ENCODE peak calls at places on chromosomes 16 and 17, in five cellular contexts. One of them, this sample, is unnamed.

GRCh38 chr17:28467456-28468025 is 5.9 kb upstream of the SLC13A2 start:
- DNase-seq in transverse colon: no peak
- DNase-seq in astrocyte of the spinal cord: peak; percentile 2
- DNase-seq in ovary: no peak
- DNase-seq in activated CD8-positive, alpha-beta T cell treated with anti-CD3 and anti-CD28 coated beads for 36 hours: no peak
- DNase-seq in this sample: no peak

GRCh38 chr16:48158296-48158695 is 2.5 kb upstream of the ABCC12 start:
- DNase-seq in transverse colon: no peak
- DNase-seq in astrocyte of the spinal cord: peak; percentile 80
- DNase-seq in ovary: no peak
- DNase-seq in activated CD8-positive, alpha-beta T cell treated with anti-CD3 and anti-CD28 coated beads for 36 hours: peak; percentile 73
- DNase-seq in this sample: no peak

GRCh38 chr17:10316986-10317834 is 55.6 kb downstream of the MYH13 start:
- DNase-seq in transverse colon: peak; percentile 77
- DNase-seq in astrocyte of the spinal cord: peak; percentile 3
- DNase-seq in ovary: no peak
- DNase-seq in activated CD8-positive, alpha-beta T cell treated with anti-CD3 and anti-CD28 coated beads for 36 hours: peak; percentile 74
- DNase-seq in this sample: peak; percentile 33

GRCh38 chr17:64223283-64223682 is 39.8 kb downstream of the TEX2 start:
- DNase-seq in transverse colon: no peak
- DNase-seq in astrocyte of the spinal cord: no peak
- DNase-seq in ovary: no peak
- DNase-seq in activated CD8-positive, alpha-beta T cell treated with anti-CD3 and anti-CD28 coated beads for 36 hours: no peak
- DNase-seq in this sample: no peak

GRCh38 chr17:40956401-40957254 is 10.1 kb downstream of the KRT39 start:
- DNase-seq in transverse colon: no peak
- DNase-seq in astrocyte of the spinal cord: peak; percentile 96
- DNase-seq in ovary: no peak
- DNase-seq in activated CD8-positive, alpha-beta T cell treated with anti-CD3 and anti-CD28 coated beads for 36 hours: no peak
- DNase-seq in this sample: no peak

GRCh38 chr16:83533193-83533592 is 274.6 kb upstream of the HSBP1 start:
- DNase-seq in transverse colon: no peak
- DNase-seq in astrocyte of the spinal cord: peak; percentile 36
- DNase-seq in ovary: no peak
- DNase-seq in activated CD8-positive, alpha-beta T cell treated with anti-CD3 and anti-CD28 coated beads for 36 hours: peak; percentile 2
- DNase-seq in this sample: peak; percentile 51

GRCh38 chr16:56814537-56815432 is 50.2 kb upstream of the SLC12A3 start:
- DNase-seq in transverse colon: no peak
- DNase-seq in astrocyte of the spinal cord: no peak
- DNase-seq in ovary: no peak
- DNase-seq in activated CD8-positive, alpha-beta T cell treated with anti-CD3 and anti-CD28 coated beads for 36 hours: no peak
- DNase-seq in this sample: no peak

GRCh38 chr16:88306860-88307545 is 75.8 kb upstream of the ZNF469 start:
- DNase-seq in transverse colon: no peak
- DNase-seq in astrocyte of the spinal cord: peak; percentile 97
- DNase-seq in ovary: peak; percentile 57
- DNase-seq in activated CD8-positive, alpha-beta T cell treated with anti-CD3 and anti-CD28 coated beads for 36 hours: no peak
- DNase-seq in this sample: no peak

GRCh38 chr17:55527520-55528118 is 16.4 kb upstream of the SMIM36 start:
- DNase-seq in transverse colon: no peak
- DNase-seq in astrocyte of the spinal cord: peak; percentile 63
- DNase-seq in ovary: peak; percentile 52
- DNase-seq in activated CD8-positive, alpha-beta T cell treated with anti-CD3 and anti-CD28 coated beads for 36 hours: peak; percentile 13
- DNase-seq in this sample: peak; percentile 6

GRCh38 chr17:82603981-82604448 is 44.2 kb downstream of the WDR45B start:
- DNase-seq in transverse colon: peak; percentile 74
- DNase-seq in astrocyte of the spinal cord: no peak
- DNase-seq in ovary: no peak
- DNase-seq in activated CD8-positive, alpha-beta T cell treated with anti-CD3 and anti-CD28 coated beads for 36 hours: peak; percentile 57
- DNase-seq in this sample: no peak

GRCh38 chr17:3959295-3959899 is 4.8 kb downstream of the ATP2A3 start:
- DNase-seq in transverse colon: peak; percentile 77
- DNase-seq in astrocyte of the spinal cord: peak; percentile 64
- DNase-seq in ovary: no peak
- DNase-seq in activated CD8-positive, alpha-beta T cell treated with anti-CD3 and anti-CD28 coated beads for 36 hours: peak; percentile 33
- DNase-seq in this sample: peak; percentile 41

GRCh38 chr17:252456-252855 is 71.0 kb upstream of the DOC2B start:
- DNase-seq in transverse colon: no peak
- DNase-seq in astrocyte of the spinal cord: no peak
- DNase-seq in ovary: peak; percentile 7
- DNase-seq in activated CD8-positive, alpha-beta T cell treated with anti-CD3 and anti-CD28 coated beads for 36 hours: no peak
- DNase-seq in this sample: no peak

GRCh38 chr17:57577751-57578607 is 167.1 kb downstream of the CCDC182 start:
- DNase-seq in transverse colon: no peak
- DNase-seq in astrocyte of the spinal cord: peak; percentile 71
- DNase-seq in ovary: peak; percentile 76
- DNase-seq in activated CD8-positive, alpha-beta T cell treated with anti-CD3 and anti-CD28 coated beads for 36 hours: no peak
- DNase-seq in this sample: peak; percentile 29

GRCh38 chr17:44223574-44224046 is 4.1 kb upstream of the UBTF start:
- DNase-seq in transverse colon: peak; percentile 62
- DNase-seq in astrocyte of the spinal cord: peak; percentile 50
- DNase-seq in ovary: peak; percentile 64
- DNase-seq in activated CD8-positive, alpha-beta T cell treated with anti-CD3 and anti-CD28 coated beads for 36 hours: no peak
- DNase-seq in this sample: no peak

GRCh38 chr17:82400206-82400605 is 17.9 kb upstream of the HEXD start:
- DNase-seq in transverse colon: no peak
- DNase-seq in astrocyte of the spinal cord: no peak
- DNase-seq in ovary: no peak
- DNase-seq in activated CD8-positive, alpha-beta T cell treated with anti-CD3 and anti-CD28 coated beads for 36 hours: no peak
- DNase-seq in this sample: no peak

GRCh38 chr17:19248923-19249574 is 11.9 kb downstream of the EPN2 start:
- DNase-seq in transverse colon: peak; percentile 27
- DNase-seq in astrocyte of the spinal cord: peak; percentile 88
- DNase-seq in ovary: peak; percentile 40
- DNase-seq in activated CD8-positive, alpha-beta T cell treated with anti-CD3 and anti-CD28 coated beads for 36 hours: no peak
- DNase-seq in this sample: peak; percentile 74

GRCh38 chr16:88686062-88686438 is 257 bp downstream of the SNAI3 start:
- DNase-seq in transverse colon: peak; percentile 64
- DNase-seq in astrocyte of the spinal cord: no peak
- DNase-seq in ovary: no peak
- DNase-seq in activated CD8-positive, alpha-beta T cell treated with anti-CD3 and anti-CD28 coated beads for 36 hours: peak; percentile 48
- DNase-seq in this sample: no peak

GRCh38 chr17:18994626-18995025 is 9.9 kb downstream of the FAM83G start:
- DNase-seq in transverse colon: no peak
- DNase-seq in astrocyte of the spinal cord: no peak
- DNase-seq in ovary: no peak
- DNase-seq in activated CD8-positive, alpha-beta T cell treated with anti-CD3 and anti-CD28 coated beads for 36 hours: no peak
- DNase-seq in this sample: no peak

GRCh38 chr17:41730479-41730878 is 4.0 kb downstream of the HAP1 start:
- DNase-seq in transverse colon: no peak
- DNase-seq in astrocyte of the spinal cord: no peak
- DNase-seq in ovary: no peak
- DNase-seq in activated CD8-positive, alpha-beta T cell treated with anti-CD3 and anti-CD28 coated beads for 36 hours: no peak
- DNase-seq in this sample: no peak

GRCh38 chr16:87707097-87707496 is 58.7 kb downstream of the KLHDC4 start:
- DNase-seq in transverse colon: no peak
- DNase-seq in astrocyte of the spinal cord: no peak
- DNase-seq in ovary: no peak
- DNase-seq in activated CD8-positive, alpha-beta T cell treated with anti-CD3 and anti-CD28 coated beads for 36 hours: no peak
- DNase-seq in this sample: no peak

GRCh38 chr17:8140058-8140412 is 12.2 kb downstream of the PER1 start:
- DNase-seq in transverse colon: no peak
- DNase-seq in astrocyte of the spinal cord: no peak
- DNase-seq in ovary: peak; percentile 59
- DNase-seq in activated CD8-positive, alpha-beta T cell treated with anti-CD3 and anti-CD28 coated beads for 36 hours: no peak
- DNase-seq in this sample: no peak

GRCh38 chr16:66250686-66251405 is 115.6 kb upstream of the CDH5 start:
- DNase-seq in transverse colon: peak; percentile 48
- DNase-seq in astrocyte of the spinal cord: peak; percentile 77
- DNase-seq in ovary: peak; percentile 75
- DNase-seq in activated CD8-positive, alpha-beta T cell treated with anti-CD3 and anti-CD28 coated beads for 36 hours: no peak
- DNase-seq in this sample: peak; percentile 40

GRCh38 chr17:74227271-74227670 is 13.9 kb downstream of the TTYH2 start:
- DNase-seq in transverse colon: no peak
- DNase-seq in astrocyte of the spinal cord: no peak
- DNase-seq in ovary: no peak
- DNase-seq in activated CD8-positive, alpha-beta T cell treated with anti-CD3 and anti-CD28 coated beads for 36 hours: no peak
- DNase-seq in this sample: no peak

GRCh38 chr17:71809537-71809936 is 311.3 kb upstream of the SOX9 start:
- DNase-seq in transverse colon: no peak
- DNase-seq in astrocyte of the spinal cord: no peak
- DNase-seq in ovary: no peak
- DNase-seq in activated CD8-positive, alpha-beta T cell treated with anti-CD3 and anti-CD28 coated beads for 36 hours: no peak
- DNase-seq in this sample: no peak

GRCh38 chr17:74130276-74130675 is 73.2 kb upstream of the RPL38 start:
- DNase-seq in transverse colon: no peak
- DNase-seq in astrocyte of the spinal cord: no peak
- DNase-seq in ovary: no peak
- DNase-seq in activated CD8-positive, alpha-beta T cell treated with anti-CD3 and anti-CD28 coated beads for 36 hours: no peak
- DNase-seq in this sample: no peak

GRCh38 chr17:17080181-17080631 is 37.9 kb downstream of the MPRIP start:
- DNase-seq in transverse colon: no peak
- DNase-seq in astrocyte of the spinal cord: no peak
- DNase-seq in ovary: peak; percentile 3
- DNase-seq in activated CD8-positive, alpha-beta T cell treated with anti-CD3 and anti-CD28 coated beads for 36 hours: no peak
- DNase-seq in this sample: no peak

GRCh38 chr17:10843806-10844205 is 5.9 kb upstream of the PIRT start:
- DNase-seq in transverse colon: peak; percentile 67
- DNase-seq in astrocyte of the spinal cord: no peak
- DNase-seq in ovary: no peak
- DNase-seq in activated CD8-positive, alpha-beta T cell treated with anti-CD3 and anti-CD28 coated beads for 36 hours: peak; percentile 13
- DNase-seq in this sample: peak; percentile 59

GRCh38 chr16:47057631-47057996 is 84.1 kb upstream of the DNAJA2 start:
- DNase-seq in transverse colon: no peak
- DNase-seq in astrocyte of the spinal cord: no peak
- DNase-seq in ovary: no peak
- DNase-seq in activated CD8-positive, alpha-beta T cell treated with anti-CD3 and anti-CD28 coated beads for 36 hours: no peak
- DNase-seq in this sample: no peak

GRCh38 chr17:75152523-75152922 is 1.8 kb downstream of the JPT1 start:
- DNase-seq in transverse colon: no peak
- DNase-seq in astrocyte of the spinal cord: no peak
- DNase-seq in ovary: no peak
- DNase-seq in activated CD8-positive, alpha-beta T cell treated with anti-CD3 and anti-CD28 coated beads for 36 hours: no peak
- DNase-seq in this sample: no peak

GRCh38 chr16:13176711-13177110 is 275.3 kb downstream of the SHISA9 start:
- DNase-seq in transverse colon: no peak
- DNase-seq in astrocyte of the spinal cord: no peak
- DNase-seq in ovary: no peak
- DNase-seq in activated CD8-positive, alpha-beta T cell treated with anti-CD3 and anti-CD28 coated beads for 36 hours: no peak
- DNase-seq in this sample: no peak

GRCh38 chr17:4950757-4951204 is at the start of gene ENO3:
- DNase-seq in transverse colon: peak; percentile 37
- DNase-seq in astrocyte of the spinal cord: no peak
- DNase-seq in ovary: peak; percentile 72
- DNase-seq in activated CD8-positive, alpha-beta T cell treated with anti-CD3 and anti-CD28 coated beads for 36 hours: no peak
- DNase-seq in this sample: no peak

GRCh38 chr16:48365030-48365600 is 20.1 kb downstream of the SIAH1 start:
- DNase-seq in transverse colon: no peak
- DNase-seq in astrocyte of the spinal cord: no peak
- DNase-seq in ovary: no peak
- DNase-seq in activated CD8-positive, alpha-beta T cell treated with anti-CD3 and anti-CD28 coated beads for 36 hours: no peak
- DNase-seq in this sample: peak; percentile 52

GRCh38 chr16:68289202-68289601 is 21.5 kb downstream of the SLC7A6OS start:
- DNase-seq in transverse colon: no peak
- DNase-seq in astrocyte of the spinal cord: no peak
- DNase-seq in ovary: no peak
- DNase-seq in activated CD8-positive, alpha-beta T cell treated with anti-CD3 and anti-CD28 coated beads for 36 hours: no peak
- DNase-seq in this sample: no peak

GRCh38 chr17:44220211-44221071 is 966 bp upstream of the UBTF start:
- DNase-seq in transverse colon: peak; percentile 42
- DNase-seq in astrocyte of the spinal cord: peak; percentile 44
- DNase-seq in ovary: peak; percentile 61
- DNase-seq in activated CD8-positive, alpha-beta T cell treated with anti-CD3 and anti-CD28 coated beads for 36 hours: peak; percentile 72
- DNase-seq in this sample: peak; percentile 40

GRCh38 chr16:9761870-9762269 is 420.4 kb downstream of the GRIN2A start:
- DNase-seq in transverse colon: no peak
- DNase-seq in astrocyte of the spinal cord: no peak
- DNase-seq in ovary: no peak
- DNase-seq in activated CD8-positive, alpha-beta T cell treated with anti-CD3 and anti-CD28 coated beads for 36 hours: no peak
- DNase-seq in this sample: no peak

GRCh38 chr16:54929090-54930033 is 1.3 kb upstream of the IRX5 start:
- DNase-seq in transverse colon: peak; percentile 97
- DNase-seq in astrocyte of the spinal cord: peak; percentile 99
- DNase-seq in ovary: peak; percentile 100
- DNase-seq in activated CD8-positive, alpha-beta T cell treated with anti-CD3 and anti-CD28 coated beads for 36 hours: peak; percentile 99
- DNase-seq in this sample: peak; percentile 100
- TF ChIP-seq CTCF in transverse colon: no peak
- TF ChIP-seq CTCF in astrocyte of the spinal cord: peak; percentile 27
- TF ChIP-seq CTCF in ovary: peak; percentile 7
- TF ChIP-seq CTCF in activated CD8-positive, alpha-beta T cell treated with anti-CD3 and anti-CD28 coated beads for 36 hours: no peak
- TF ChIP-seq CTCF in this sample: peak; percentile 39

GRCh38 chr16:794091-794842 is 5.8 kb downstream of the CHTF18 start:
- DNase-seq in transverse colon: no peak
- DNase-seq in astrocyte of the spinal cord: no peak
- DNase-seq in ovary: no peak
- DNase-seq in activated CD8-positive, alpha-beta T cell treated with anti-CD3 and anti-CD28 coated beads for 36 hours: no peak
- DNase-seq in this sample: no peak
- TF ChIP-seq CTCF in transverse colon: no peak
- TF ChIP-seq CTCF in astrocyte of the spinal cord: no peak
- TF ChIP-seq CTCF in ovary: no peak
- TF ChIP-seq CTCF in activated CD8-positive, alpha-beta T cell treated with anti-CD3 and anti-CD28 coated beads for 36 hours: no peak
- TF ChIP-seq CTCF in this sample: no peak

DNA sequence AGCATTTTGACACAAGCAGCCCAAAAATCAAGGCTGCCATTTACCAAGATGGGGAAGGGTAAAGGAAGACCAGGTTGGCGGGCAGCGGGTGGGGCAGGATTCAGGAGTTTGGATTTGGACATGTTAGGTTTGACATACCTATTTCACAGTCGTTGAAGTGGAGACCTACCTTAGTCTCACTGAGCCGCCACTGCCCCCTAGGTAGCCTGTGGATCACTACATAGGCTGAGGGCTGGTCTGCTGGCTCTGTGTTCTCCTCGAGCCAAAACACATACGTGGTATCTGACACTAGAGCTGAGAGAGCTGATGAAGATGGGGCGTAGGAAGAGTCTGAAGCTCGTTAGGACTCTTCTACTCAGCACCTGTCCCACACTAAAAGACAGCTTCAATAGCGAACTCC is 115.1 kb downstream of the HIC1 start:
- DNase-seq in transverse colon: peak; percentile 39
- DNase-seq in astrocyte of the spinal cord: no peak
- DNase-seq in ovary: no peak
- DNase-seq in activated CD8-positive, alpha-beta T cell treated with anti-CD3 and anti-CD28 coated beads for 36 hours: peak; percentile 56
- DNase-seq in this sample: no peak
- TF ChIP-seq CTCF in transverse colon: no peak
- TF ChIP-seq CTCF in astrocyte of the spinal cord: peak; percentile 25
- TF ChIP-seq CTCF in ovary: no peak
- TF ChIP-seq CTCF in activated CD8-positive, alpha-beta T cell treated with anti-CD3 and anti-CD28 coated beads for 36 hours: no peak
- TF ChIP-seq CTCF in this sample: no peak

GRCh38 chr16:55571191-55571897 is 4.9 kb downstream of the CAPNS2 start:
- DNase-seq in transverse colon: no peak
- DNase-seq in astrocyte of the spinal cord: no peak
- DNase-seq in ovary: no peak
- DNase-seq in activated CD8-positive, alpha-beta T cell treated with anti-CD3 and anti-CD28 coated beads for 36 hours: no peak
- DNase-seq in this sample: no peak
- TF ChIP-seq CTCF in transverse colon: no peak
- TF ChIP-seq CTCF in astrocyte of the spinal cord: no peak
- TF ChIP-seq CTCF in ovary: no peak
- TF ChIP-seq CTCF in activated CD8-positive, alpha-beta T cell treated with anti-CD3 and anti-CD28 coated beads for 36 hours: no peak
- TF ChIP-seq CTCF in this sample: no peak

GRCh38 chr17:21214015-21214776 is at the start of gene TMEM11:
- DNase-seq in transverse colon: peak; percentile 96
- DNase-seq in astrocyte of the spinal cord: peak; percentile 96
- DNase-seq in ovary: peak; percentile 95
- DNase-seq in activated CD8-positive, alpha-beta T cell treated with anti-CD3 and anti-CD28 coated beads for 36 hours: peak; percentile 96
- DNase-seq in this sample: peak; percentile 94
- TF ChIP-seq CTCF in transverse colon: peak; percentile 10
- TF ChIP-seq CTCF in astrocyte of the spinal cord: peak; percentile 0
- TF ChIP-seq CTCF in ovary: no peak
- TF ChIP-seq CTCF in activated CD8-positive, alpha-beta T cell treated with anti-CD3 and anti-CD28 coated beads for 36 hours: no peak
- TF ChIP-seq CTCF in this sample: no peak

This sample was measured in prostate gland.